ENCODE peak calls at places on chromosomes 1 and 21, in ten cellular contexts. D is CD8-positive, alpha-beta T cell; K is AG04450; I is caudate nucleus; T is endodermal cell; Z is right lobe of liver; O is SJSA1; Y is tibial nerve; F is naive thymus-derived CD4-positive, alpha-beta T cell; W is cardiac muscle cell. V is an unnamed sample.

GRCh38 chr1:24551290-24551859 is 4.5 kb upstream of the NCMAP start:
- DNase-seq in O (no peak), T (peak; percentile 63), Y (no peak), F (no peak), Z (no peak), K (no peak), D (no peak), I (no peak), W (no peak), V (no peak)

GRCh38 chr1:3470650-3471355 is 16.3 kb downstream of the ARHGEF16 start:
- DNase-seq in Z (peak; percentile 16), K (no peak), W (no peak), D (no peak), F (no peak), T (no peak), I (no peak), O (no peak), Y (no peak), V (no peak)

GRCh38 chr1:183185941-183186490 is at the start of gene LAMC2:
- DNase-seq in Z (peak; percentile 27), W (peak; percentile 62), K (no peak), D (no peak), I (peak; percentile 7), T (peak; percentile 94), Y (no peak), O (no peak), F (no peak), V (no peak)

GRCh38 chr1:226871047-226871365 is 590 bp downstream of the PSEN2 start:
- DNase-seq in F (no peak), Z (no peak), D (no peak), T (no peak), K (no peak), Y (no peak), I (no peak), W (no peak), O (no peak), V (no peak)

GRCh38 chr1:78003070-78003751 is 1.5 kb upstream of the DNAJB4 start:
- DNase-seq in D (no peak), F (no peak), Y (no peak), I (no peak), Z (no peak), O (peak; percentile 16), T (no peak), K (no peak), W (no peak), V (no peak)

GRCh38 chr1:210917560-210918214 is 216.3 kb downstream of the KCNH1 start:
- DNase-seq in T (no peak), Y (no peak), I (no peak), Z (no peak), K (no peak), W (no peak), O (no peak), D (no peak), F (no peak), V (no peak)

GRCh38 chr1:232579958-232580705 is 49.8 kb downstream of the SIPA1L2 start:
- DNase-seq in K (no peak), F (no peak), T (no peak), D (no peak), W (no peak), Z (no peak), I (no peak), Y (no peak), O (no peak), V (no peak)

GRCh38 chr1:180358649-180359048 is 128.6 kb downstream of the LHX4 start:
- DNase-seq in O (no peak), I (no peak), W (peak; percentile 27), Z (no peak), T (no peak), D (no peak), Y (no peak), K (no peak), F (no peak), V (peak; percentile 12)

DNA sequence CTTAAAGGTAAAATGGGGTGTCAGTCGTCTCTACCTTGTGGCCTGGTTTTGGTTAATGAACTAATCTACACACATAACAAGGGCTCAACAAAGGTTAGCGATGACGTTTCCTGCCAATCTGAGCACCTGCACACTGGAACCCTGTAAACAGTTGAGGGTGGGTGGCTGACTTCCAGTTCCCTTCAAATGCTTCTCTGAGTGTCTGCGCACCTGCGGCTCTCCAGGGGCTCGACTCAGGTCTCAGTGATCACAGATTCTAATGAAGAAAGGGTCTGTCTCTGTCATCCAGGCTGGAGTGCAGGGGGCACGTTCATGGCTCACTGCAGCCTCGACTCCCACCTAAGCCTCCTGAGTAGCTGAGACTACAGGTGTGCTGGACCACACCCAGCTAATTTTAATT is 3.3 kb upstream of the AGPAT3 start:
- DNase-seq in Z (no peak), F (no peak), Y (no peak), O (no peak), T (no peak), I (no peak), W (no peak), D (no peak), K (no peak), V (no peak)
- H3K27ac ChIP-seq in Z (no peak overlapping the region), F (no peak overlapping the region), Y (no peak overlapping the region), O (no peak overlapping the region), T (no peak overlapping the region), I (no peak overlapping the region), W (no peak overlapping the region), D (no peak overlapping the region), K (no peak overlapping the region), V (no peak overlapping the region)

GRCh38 chr21:38918629-38919346 is 113.1 kb downstream of the ETS2 start:
- DNase-seq in K (no peak), O (peak; percentile 33), T (peak; percentile 42), W (no peak), Y (no peak), F (no peak), D (no peak), I (no peak), Z (no peak), V (no peak)

GRCh38 chr21:38924954-38925353 is 119.2 kb downstream of the ETS2 start:
- DNase-seq in Y (no peak), W (no peak), I (no peak), Z (no peak), T (no peak), F (no peak), D (no peak), K (no peak), O (no peak), V (no peak)

GRCh38 chr21:38920631-38921398 is 115.1 kb downstream of the ETS2 start:
- DNase-seq in Z (no peak), I (no peak), T (peak; percentile 21), D (no peak), O (peak; percentile 88), F (no peak), Y (no peak), W (no peak), K (peak; percentile 34), V (no peak)

GRCh38 chr21:38922474-38922873 is 116.7 kb downstream of the ETS2 start:
- DNase-seq in F (no peak), I (no peak), Y (no peak), O (no peak), Z (no peak), T (no peak), K (no peak), D (no peak), W (no peak), V (no peak)

GRCh38 chr21:38921511-38922215 is 115.9 kb downstream of the ETS2 start:
- DNase-seq in D (no peak), K (no peak), Z (no peak), O (no peak), F (no peak), W (no peak), T (no peak), Y (no peak), I (no peak), V (no peak)
- H3K27ac ChIP-seq in D (no peak overlapping the region), K (no peak overlapping the region), Z (no peak overlapping the region), O (peak overlapping the region; percentile 53), F (no peak overlapping the region), W (no peak overlapping the region), T (no peak overlapping the region), Y (peak overlapping the region; percentile 59), I (peak overlapping the region; percentile 39), V (no peak overlapping the region)

GRCh38 chr1:32715901-32716311 is 13.3 kb upstream of the SYNC start:
- DNase-seq in K (no peak), O (no peak), T (peak; percentile 73), Z (no peak), D (no peak), F (no peak), Y (no peak), I (no peak), W (no peak), V (no peak)

GRCh38 chr1:32719681-32720275 is 17.2 kb upstream of the SYNC start:
- DNase-seq in Y (no peak), T (no peak), F (no peak), I (no peak), O (peak; percentile 94), W (no peak), Z (no peak), K (no peak), D (no peak), V (no peak)

GRCh38 chr1:32716312-32717126 is 13.9 kb upstream of the SYNC start:
- DNase-seq in O (peak; percentile 74), F (peak; percentile 67), I (no peak), T (peak; percentile 100), D (no peak), W (peak; percentile 79), K (no peak), Y (no peak), Z (peak; percentile 94), V (no peak)

GRCh38 chr1:32718527-32718926 is 16.0 kb upstream of the SYNC start:
- DNase-seq in I (no peak), O (no peak), Y (no peak), W (no peak), K (no peak), D (no peak), T (no peak), Z (no peak), F (no peak), V (no peak)

DNA sequence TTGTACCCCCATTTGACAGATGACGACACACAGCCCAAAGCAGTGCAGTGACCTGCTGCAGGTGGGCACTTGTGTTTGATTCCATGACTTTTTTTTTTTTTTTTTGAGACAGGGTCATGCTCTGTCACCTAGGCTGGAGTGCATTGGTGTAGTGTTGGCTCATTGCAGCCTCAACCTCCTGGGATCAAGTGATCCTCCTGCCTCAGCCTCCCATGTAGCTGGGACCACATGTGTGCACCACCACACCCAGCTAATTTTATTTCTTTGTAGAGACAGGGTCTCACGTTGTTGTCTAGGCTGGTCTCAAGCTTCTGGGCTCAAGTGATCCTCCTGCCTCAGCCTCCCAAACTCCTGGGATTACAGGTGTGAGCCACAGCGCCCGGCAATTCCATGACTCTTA is 14.9 kb upstream of the SYNC start:
- DNase-seq in I (no peak), W (no peak), O (no peak), F (no peak), D (no peak), K (no peak), T (no peak), Y (no peak), Z (no peak), V (no peak)
- H3K27ac ChIP-seq in I (no peak overlapping the region), W (no peak overlapping the region), O (peak overlapping the region; percentile 69), F (no peak overlapping the region), D (no peak overlapping the region), K (no peak overlapping the region), T (no peak overlapping the region), Y (no peak overlapping the region), Z (no peak overlapping the region), V (no peak overlapping the region)

GRCh38 chr21:44975720-44976555 is 36.1 kb downstream of the SLX9 start:
- DNase-seq in T (no peak), W (no peak), I (no peak), Z (no peak), F (no peak), D (no peak), Y (no peak), O (no peak), K (no peak), V (no peak)

GRCh38 chr21:44980562-44981489 is 41.0 kb downstream of the SLX9 start:
- DNase-seq in K (no peak), O (no peak), I (no peak), W (no peak), T (no peak), Y (no peak), Z (no peak), F (no peak), D (no peak), V (no peak)

GRCh38 chr21:44979687-44980561 is 40.1 kb downstream of the SLX9 start:
- DNase-seq in K (no peak), Y (no peak), W (no peak), D (no peak), I (no peak), T (no peak), O (no peak), Z (no peak), F (no peak), V (no peak)

GRCh38 chr21:44974676-44975075 is 34.8 kb downstream of the SLX9 start:
- DNase-seq in Z (no peak), W (no peak), Y (no peak), D (no peak), T (no peak), I (no peak), O (no peak), F (no peak), K (no peak), V (no peak)

GRCh38 chr21:44977616-44978340 is 37.9 kb downstream of the SLX9 start:
- DNase-seq in K (no peak), O (no peak), D (no peak), W (no peak), I (no peak), Z (no peak), F (no peak), T (no peak), Y (no peak), V (no peak)
- H3K27ac ChIP-seq in K (no peak overlapping the region), O (no peak overlapping the region), D (no peak overlapping the region), W (no peak overlapping the region), I (no peak overlapping the region), Z (no peak overlapping the region), F (no peak overlapping the region), T (no peak overlapping the region), Y (no peak overlapping the region), V (no peak overlapping the region)